ENCODE peak calls at places on chromosomes 7 and 10, in five cellular contexts. X, L, P, S and A are unnamed samples.

GRCh38 chr7:112669306-112669705 is 120.9 kb downstream of the TMEM168 start:
- DNase-seq in P (no peak), S (no peak), L (no peak), X (no peak), A (no peak)

GRCh38 chr7:68730871-68731403 is 867.3 kb upstream of the AUTS2 start:
- DNase-seq in L (no peak), X (no peak), P (no peak), S (no peak), A (no peak)

GRCh38 chr10:123611876-123612275 is 54.3 kb upstream of the GPR26 start:
- DNase-seq in S (no peak), L (no peak), X (no peak), P (no peak), A (no peak)

GRCh38 chr7:33831389-33832118 is 73.8 kb upstream of the BMPER start:
- DNase-seq in X (no peak), S (no peak), P (no peak), L (peak), A (no peak)

GRCh38 chr7:51188987-51189386 is 127.6 kb downstream of the COBL start:
- DNase-seq in S (no peak), X (no peak), L (no peak), P (no peak), A (no peak)

GRCh38 chr10:97058521-97058920 is 127.2 kb downstream of the SLIT1 start:
- DNase-seq in P (no peak), S (no peak), X (no peak), L (no peak), A (no peak)

GRCh38 chr10:119270893-119271361 is 63.6 kb downstream of the GRK5 start:
- DNase-seq in L (no peak), S (no peak), X (peak), P (peak), A (no peak)

GRCh38 chr10:11724938-11725776 is 17.0 kb upstream of the ECHDC3 start:
- DNase-seq in S (peak), X (no peak), L (no peak), P (peak), A (peak)

GRCh38 chr10:21724020-21724589 is 190.1 kb downstream of the MLLT10 start:
- DNase-seq in X (no peak), P (no peak), L (no peak), S (no peak), A (no peak)